ENCODE peak calls at places on chromosomes 11 and 22, in nine cellular contexts. H, J, W, G, O, F, Y, V and P are unnamed samples.

GRCh38 chr11:24609778-24610177 is 112.9 kb downstream of the LUZP2 start:
- DNase-seq in H (no peak), J (no peak), W (no peak), G (no peak), O (no peak), F (no peak), Y (no peak), V (no peak), P (no peak)

GRCh38 chr11:43327987-43328386 is 16.2 kb downstream of the API5 start:
- DNase-seq in H (no peak), J (peak), W (peak), G (peak), O (no peak), F (peak), Y (no peak), V (peak), P (peak)

GRCh38 chr11:81644239-81644840 is 1089.3 kb downstream of the FAM181B start:
- DNase-seq in H (peak), J (peak), W (peak), G (peak), O (no peak), F (peak), Y (peak), V (no peak), P (peak)

GRCh38 chr22:32636884-32637283 is 162.3 kb downstream of the FBXO7 start:
- DNase-seq in H (no peak), J (no peak), W (no peak), G (no peak), O (no peak), F (no peak), Y (no peak), V (no peak), P (no peak)

GRCh38 chr11:128190312-128190711 is 397.0 kb downstream of the ETS1 start:
- DNase-seq in H (no peak), J (no peak), W (no peak), G (no peak), O (no peak), F (no peak), Y (no peak), V (no peak), P (no peak)

GRCh38 chr11:69841859-69842698 is 22.9 kb upstream of the FGF3 start:
- DNase-seq in H (peak), J (peak), W (peak), G (peak), O (no peak), F (no peak), Y (no peak), V (peak), P (no peak)

GRCh38 chr11:86588566-86589090 is 83.8 kb downstream of the ME3 start:
- DNase-seq in H (no peak), J (no peak), W (no peak), G (no peak), O (no peak), F (no peak), Y (peak), V (no peak), P (no peak)

GRCh38 chr11:12280838-12281565 is 96.4 kb upstream of the PARVA start:
- DNase-seq in H (no peak), J (no peak), W (no peak), G (peak), O (peak), F (no peak), Y (no peak), V (no peak), P (no peak)

GRCh38 chr11:114044042-114044871 is 15.3 kb upstream of the ZBTB16 start:
- DNase-seq in H (no peak), J (no peak), W (peak), G (no peak), O (no peak), F (no peak), Y (no peak), V (no peak), P (no peak)

GRCh38 chr11:1652778-1653540 is 23.4 kb downstream of the KRTAP5-5 start:
- DNase-seq in H (peak), J (peak), W (peak), G (peak), O (peak), F (peak), Y (peak), V (peak), P (peak)

GRCh38 chr22:45308624-45309421 is 911 bp upstream of the FAM118A start:
- DNase-seq in H (no peak), J (no peak), W (no peak), G (no peak), O (no peak), F (no peak), Y (no peak), V (no peak), P (no peak)

GRCh38 chr22:25120093-25120561 is 79.5 kb upstream of the CRYBB3 start:
- DNase-seq in H (no peak), J (peak), W (peak), G (no peak), O (no peak), F (no peak), Y (no peak), V (peak), P (no peak)

GRCh38 chr22:29201722-29202230 is 3.9 kb upstream of the EMID1 start:
- DNase-seq in H (no peak), J (no peak), W (no peak), G (no peak), O (no peak), F (no peak), Y (no peak), V (no peak), P (no peak)

GRCh38 chr22:39244073-39244495 is 698 bp downstream of the PDGFB start:
- DNase-seq in H (no peak), J (no peak), W (no peak), G (no peak), O (no peak), F (no peak), Y (no peak), V (no peak), P (no peak)

GRCh38 chr11:19075636-19076035 is 15.1 kb upstream of the MRGPRX2 start:
- DNase-seq in H (no peak), J (no peak), W (no peak), G (no peak), O (no peak), F (no peak), Y (no peak), V (no peak), P (no peak)

GRCh38 chr22:30424471-30425326 is 869 bp upstream of the MTFP1 start:
- DNase-seq in H (no peak), J (no peak), W (no peak), G (peak), O (no peak), F (no peak), Y (peak), V (peak), P (peak)

GRCh38 chr22:26461188-26461810 is 22.3 kb downstream of the HPS4 start:
- DNase-seq in H (peak), J (peak), W (peak), G (peak), O (no peak), F (no peak), Y (peak), V (peak), P (peak)

GRCh38 chr11:44112083-44112865 is 16.8 kb downstream of the EXT2 start:
- DNase-seq in H (no peak), J (peak), W (peak), G (peak), O (no peak), F (peak), Y (no peak), V (no peak), P (peak)

GRCh38 chr22:16699336-16699735 is 106.7 kb upstream of the CCT8L2 start:
- DNase-seq in H (no peak), J (no peak), W (no peak), G (no peak), O (no peak), F (no peak), Y (no peak), V (no peak), P (no peak)

GRCh38 chr11:1771700-1772099 is 8.0 kb upstream of the CTSD start:
- DNase-seq in H (no peak), J (peak), W (peak), G (peak), O (no peak), F (no peak), Y (no peak), V (no peak), P (no peak)

GRCh38 chr22:32245042-32245441 is 10.1 kb downstream of the SLC5A4 start:
- DNase-seq in H (no peak), J (no peak), W (no peak), G (no peak), O (no peak), F (no peak), Y (no peak), V (no peak), P (no peak)

GRCh38 chr11:104275992-104276391 is 112.0 kb upstream of the PDGFD start:
- DNase-seq in H (no peak), J (peak), W (peak), G (peak), O (no peak), F (peak), Y (no peak), V (no peak), P (no peak)